ENCODE peak calls at places on chromosomes 12 and 14, in ten cellular contexts. X is cardiac fibroblast; B is EL; W is ureter; S is ELR; A is stimulated activated CD4-positive, alpha-beta T cell treated with anti-CD3 and anti-CD28 coated beads, Interleukin-4, amount 100 ng/mL, for 48 hours; T is LNCaP clone FGC; V is GF-D8; Z is lower lobe of right lung; O is fibroblast of pulmonary artery. K is an unnamed sample.
A peak's percentile ranks its signal among the peaks of the same experiment; 100 is the strongest.

GRCh38 chr12:109937371-109937770 is 37.3 kb downstream of the TCHP start:
- DNase-seq in X (no peak), B (no peak), W (no peak), S (no peak), A (no peak), T (no peak), V (no peak), Z (no peak), O (no peak), K (no peak)

GRCh38 chr12:108052260-108052659 is 76.8 kb upstream of the WSCD2 start:
- DNase-seq in X (no peak), B (no peak), W (no peak), S (no peak), A (no peak), T (no peak), V (no peak), Z (no peak), O (no peak), K (no peak)

GRCh38 chr12:51391047-51391837 is at the start of gene GALNT6:
- DNase-seq in X (no peak), B (peak; percentile 53), W (no peak), S (peak; percentile 55), A (peak; percentile 55), T (no peak), V (peak; percentile 30), Z (peak; percentile 69), O (no peak), K (peak; percentile 92)

GRCh38 chr12:80200414-80200813 is 101.1 kb downstream of the OTOGL start:
- DNase-seq in X (no peak), B (no peak), W (no peak), S (no peak), A (no peak), T (no peak), V (no peak), Z (no peak), O (no peak), K (no peak)

GRCh38 chr12:69698054-69698453 is 1.0 kb downstream of the BEST3 start:
- DNase-seq in X (no peak), B (no peak), W (no peak), S (no peak), A (no peak), T (no peak), V (no peak), Z (no peak), O (no peak), K (no peak)

GRCh38 chr14:61615743-61616523 is 79.4 kb upstream of the HIF1A start:
- DNase-seq in X (peak; percentile 96), B (peak; percentile 29), W (no peak), S (no peak), A (no peak), T (no peak), V (no peak), Z (no peak), O (peak; percentile 95), K (no peak)

GRCh38 chr14:102442241-102443211 is 67.0 kb downstream of the ANKRD9 start:
- DNase-seq in X (no peak), B (no peak), W (no peak), S (peak; percentile 24), A (no peak), T (no peak), V (no peak), Z (no peak), O (no peak), K (no peak)

GRCh38 chr12:105072888-105073488 is 11.3 kb downstream of the ALDH1L2 start:
- DNase-seq in X (no peak), B (no peak), W (no peak), S (no peak), A (no peak), T (no peak), V (no peak), Z (no peak), O (no peak), K (no peak)

GRCh38 chr14:25237845-25238244 is 187.9 kb upstream of the STXBP6 start:
- DNase-seq in X (peak; percentile 31), B (peak; percentile 31), W (no peak), S (peak; percentile 0), A (no peak), T (peak; percentile 3), V (no peak), Z (no peak), O (peak; percentile 3), K (no peak)

GRCh38 chr12:60209521-60209920 is 613.7 kb downstream of the SLC16A7 start:
- DNase-seq in X (no peak), B (no peak), W (no peak), S (no peak), A (no peak), T (no peak), V (no peak), Z (no peak), O (no peak), K (no peak)

GRCh38 chr14:87014854-87015253 is 978.1 kb downstream of the GALC start:
- DNase-seq in X (no peak), B (no peak), W (no peak), S (no peak), A (no peak), T (no peak), V (no peak), Z (no peak), O (no peak), K (no peak)

K was measured in spleen.